ENCODE peak calls at places on chromosomes 16 and 17, in four cellular contexts. One of them, this sample, is unnamed.

GRCh38 chr17:71682174-71682494 is 438.7 kb upstream of the SOX9 start:
- DNase-seq in activated T-cell treated with anti-CD3 and anti-CD28 coated beads for 24 hours: no peak
- DNase-seq in epithelial cell of esophagus: no peak
- DNase-seq in SHP77 treated with DMSO at 0.1 percent for 48 hours: no peak
- DNase-seq in this sample: no peak

GRCh38 chr17:9022553-9023388 is 1.5 kb downstream of the NTN1 start:
- DNase-seq in epithelial cell of esophagus: peak; percentile 31
- DNase-seq in SHP77 treated with DMSO at 0.1 percent for 48 hours: no peak
- DNase-seq in activated T-cell treated with anti-CD3 and anti-CD28 coated beads for 24 hours: no peak
- DNase-seq in this sample: no peak

GRCh38 chr16:3953728-3954410 is 73.4 kb upstream of the CREBBP start:
- DNase-seq in activated T-cell treated with anti-CD3 and anti-CD28 coated beads for 24 hours: no peak
- DNase-seq in SHP77 treated with DMSO at 0.1 percent for 48 hours: no peak
- DNase-seq in epithelial cell of esophagus: no peak
- DNase-seq in this sample: no peak

GRCh38 chr17:81741049-81741593 is 29.0 kb downstream of the SLC25A10 start:
- DNase-seq in epithelial cell of esophagus: no peak
- DNase-seq in activated T-cell treated with anti-CD3 and anti-CD28 coated beads for 24 hours: no peak
- DNase-seq in SHP77 treated with DMSO at 0.1 percent for 48 hours: no peak
- DNase-seq in this sample: no peak

GRCh38 chr16:88784856-88785105 is 239 bp downstream of the PIEZO1 start:
- DNase-seq in activated T-cell treated with anti-CD3 and anti-CD28 coated beads for 24 hours: no peak
- DNase-seq in SHP77 treated with DMSO at 0.1 percent for 48 hours: no peak
- DNase-seq in epithelial cell of esophagus: no peak
- DNase-seq in this sample: no peak

GRCh38 chr16:81786321-81786720 is 7.2 kb downstream of the PLCG2 start:
- DNase-seq in epithelial cell of esophagus: peak; percentile 87
- DNase-seq in activated T-cell treated with anti-CD3 and anti-CD28 coated beads for 24 hours: no peak
- DNase-seq in SHP77 treated with DMSO at 0.1 percent for 48 hours: no peak
- DNase-seq in this sample: no peak

GRCh38 chr16:23030001-23030400 is 119.3 kb downstream of the USP31 start:
- DNase-seq in activated T-cell treated with anti-CD3 and anti-CD28 coated beads for 24 hours: no peak
- DNase-seq in SHP77 treated with DMSO at 0.1 percent for 48 hours: no peak
- DNase-seq in epithelial cell of esophagus: no peak
- DNase-seq in this sample: no peak

GRCh38 chr17:2705263-2705662 is 6.3 kb downstream of the CLUH start:
- DNase-seq in SHP77 treated with DMSO at 0.1 percent for 48 hours: no peak
- DNase-seq in activated T-cell treated with anti-CD3 and anti-CD28 coated beads for 24 hours: no peak
- DNase-seq in epithelial cell of esophagus: no peak
- DNase-seq in this sample: no peak

GRCh38 chr16:2748757-2749455 is 3.5 kb upstream of the SRRM2 start:
- DNase-seq in SHP77 treated with DMSO at 0.1 percent for 48 hours: peak; percentile 44
- DNase-seq in epithelial cell of esophagus: no peak
- DNase-seq in activated T-cell treated with anti-CD3 and anti-CD28 coated beads for 24 hours: no peak
- DNase-seq in this sample: no peak

GRCh38 chr17:74859439-74860228 is at the start of gene GRIN2C:
- DNase-seq in SHP77 treated with DMSO at 0.1 percent for 48 hours: no peak
- DNase-seq in epithelial cell of esophagus: no peak
- DNase-seq in activated T-cell treated with anti-CD3 and anti-CD28 coated beads for 24 hours: no peak
- DNase-seq in this sample: no peak

GRCh38 chr16:19203374-19203966 is 35.4 kb downstream of the SYT17 start:
- DNase-seq in activated T-cell treated with anti-CD3 and anti-CD28 coated beads for 24 hours: no peak
- DNase-seq in SHP77 treated with DMSO at 0.1 percent for 48 hours: no peak
- DNase-seq in epithelial cell of esophagus: no peak
- DNase-seq in this sample: no peak

GRCh38 chr16:86893513-86893912 is 315.2 kb downstream of the FOXL1 start:
- DNase-seq in activated T-cell treated with anti-CD3 and anti-CD28 coated beads for 24 hours: no peak
- DNase-seq in SHP77 treated with DMSO at 0.1 percent for 48 hours: no peak
- DNase-seq in epithelial cell of esophagus: no peak
- DNase-seq in this sample: no peak

GRCh38 chr16:27113341-27113841 is 46.7 kb downstream of the C16orf82 start:
- DNase-seq in activated T-cell treated with anti-CD3 and anti-CD28 coated beads for 24 hours: no peak
- DNase-seq in SHP77 treated with DMSO at 0.1 percent for 48 hours: no peak
- DNase-seq in epithelial cell of esophagus: no peak
- DNase-seq in this sample: no peak

GRCh38 chr17:45848405-45848804 is 3.7 kb downstream of the SPPL2C start:
- DNase-seq in activated T-cell treated with anti-CD3 and anti-CD28 coated beads for 24 hours: no peak
- DNase-seq in epithelial cell of esophagus: no peak
- DNase-seq in SHP77 treated with DMSO at 0.1 percent for 48 hours: peak; percentile 32
- DNase-seq in this sample: no peak

GRCh38 chr16:88713568-88714419 is 7.5 kb downstream of the CTU2 start:
- DNase-seq in activated T-cell treated with anti-CD3 and anti-CD28 coated beads for 24 hours: no peak
- DNase-seq in epithelial cell of esophagus: peak; percentile 62
- DNase-seq in SHP77 treated with DMSO at 0.1 percent for 48 hours: no peak
- DNase-seq in this sample: no peak

GRCh38 chr17:67759355-67760171 is 41.8 kb downstream of the NOL11 start:
- DNase-seq in activated T-cell treated with anti-CD3 and anti-CD28 coated beads for 24 hours: no peak
- DNase-seq in SHP77 treated with DMSO at 0.1 percent for 48 hours: no peak
- DNase-seq in epithelial cell of esophagus: no peak
- DNase-seq in this sample: no peak

GRCh38 chr16:84370723-84371552 is 2.6 kb downstream of the ATP2C2 start:
- DNase-seq in SHP77 treated with DMSO at 0.1 percent for 48 hours: no peak
- DNase-seq in epithelial cell of esophagus: no peak
- DNase-seq in activated T-cell treated with anti-CD3 and anti-CD28 coated beads for 24 hours: no peak
- DNase-seq in this sample: no peak

GRCh38 chr16:30697264-30698138 is 1.5 kb upstream of the SRCAP start:
- DNase-seq in SHP77 treated with DMSO at 0.1 percent for 48 hours: peak; percentile 93
- DNase-seq in activated T-cell treated with anti-CD3 and anti-CD28 coated beads for 24 hours: no peak
- DNase-seq in epithelial cell of esophagus: no peak
- DNase-seq in this sample: no peak

GRCh38 chr16:81921873-81922584 is 89.2 kb downstream of the SDR42E1 start:
- DNase-seq in activated T-cell treated with anti-CD3 and anti-CD28 coated beads for 24 hours: no peak
- DNase-seq in epithelial cell of esophagus: no peak
- DNase-seq in SHP77 treated with DMSO at 0.1 percent for 48 hours: no peak
- DNase-seq in this sample: no peak

GRCh38 chr16:85057212-85057889 is 29.8 kb downstream of the KIAA0513 start:
- DNase-seq in activated T-cell treated with anti-CD3 and anti-CD28 coated beads for 24 hours: no peak
- DNase-seq in epithelial cell of esophagus: no peak
- DNase-seq in SHP77 treated with DMSO at 0.1 percent for 48 hours: no peak
- DNase-seq in this sample: no peak

GRCh38 chr17:27541326-27542023 is 85.2 kb downstream of the KSR1 start:
- DNase-seq in activated T-cell treated with anti-CD3 and anti-CD28 coated beads for 24 hours: no peak
- DNase-seq in epithelial cell of esophagus: no peak
- DNase-seq in SHP77 treated with DMSO at 0.1 percent for 48 hours: no peak
- DNase-seq in this sample: no peak

GRCh38 chr16:57023541-57024249 is 34.3 kb downstream of the NLRC5 start:
- DNase-seq in SHP77 treated with DMSO at 0.1 percent for 48 hours: no peak
- DNase-seq in activated T-cell treated with anti-CD3 and anti-CD28 coated beads for 24 hours: peak; percentile 57
- DNase-seq in epithelial cell of esophagus: no peak
- DNase-seq in this sample: peak; percentile 37

GRCh38 chr17:64781394-64781793 is 119.3 kb upstream of the SMURF2 start:
- DNase-seq in activated T-cell treated with anti-CD3 and anti-CD28 coated beads for 24 hours: peak; percentile 35
- DNase-seq in epithelial cell of esophagus: peak; percentile 53
- DNase-seq in SHP77 treated with DMSO at 0.1 percent for 48 hours: no peak
- DNase-seq in this sample: peak; percentile 46

GRCh38 chr17:61770752-61771533 is 92.4 kb downstream of the BRIP1 start:
- DNase-seq in activated T-cell treated with anti-CD3 and anti-CD28 coated beads for 24 hours: no peak
- DNase-seq in SHP77 treated with DMSO at 0.1 percent for 48 hours: no peak
- DNase-seq in epithelial cell of esophagus: peak; percentile 17
- DNase-seq in this sample: no peak

GRCh38 chr16:2286550-2286949 is 18.6 kb upstream of the RNPS1 start:
- DNase-seq in epithelial cell of esophagus: no peak
- DNase-seq in activated T-cell treated with anti-CD3 and anti-CD28 coated beads for 24 hours: no peak
- DNase-seq in SHP77 treated with DMSO at 0.1 percent for 48 hours: no peak
- DNase-seq in this sample: no peak

GRCh38 chr16:66376114-66376513 is 9.6 kb downstream of the CDH5 start:
- DNase-seq in activated T-cell treated with anti-CD3 and anti-CD28 coated beads for 24 hours: no peak
- DNase-seq in SHP77 treated with DMSO at 0.1 percent for 48 hours: no peak
- DNase-seq in epithelial cell of esophagus: no peak
- DNase-seq in this sample: no peak

GRCh38 chr16:3729161-3730112 is 12.1 kb upstream of the TRAP1 start:
- DNase-seq in activated T-cell treated with anti-CD3 and anti-CD28 coated beads for 24 hours: no peak
- DNase-seq in SHP77 treated with DMSO at 0.1 percent for 48 hours: no peak
- DNase-seq in epithelial cell of esophagus: no peak
- DNase-seq in this sample: no peak

GRCh38 chr16:54847207-54847606 is 83.5 kb upstream of the IRX5 start:
- DNase-seq in SHP77 treated with DMSO at 0.1 percent for 48 hours: peak; percentile 58
- DNase-seq in epithelial cell of esophagus: peak; percentile 100
- DNase-seq in activated T-cell treated with anti-CD3 and anti-CD28 coated beads for 24 hours: no peak
- DNase-seq in this sample: no peak

GRCh38 chr17:71187145-71187878 is 933.5 kb upstream of the SOX9 start:
- DNase-seq in SHP77 treated with DMSO at 0.1 percent for 48 hours: no peak
- DNase-seq in activated T-cell treated with anti-CD3 and anti-CD28 coated beads for 24 hours: no peak
- DNase-seq in epithelial cell of esophagus: peak; percentile 67
- DNase-seq in this sample: no peak

GRCh38 chr16:65641049-65641448 is 519.2 kb upstream of the CDH11 start:
- DNase-seq in SHP77 treated with DMSO at 0.1 percent for 48 hours: no peak
- DNase-seq in epithelial cell of esophagus: no peak
- DNase-seq in activated T-cell treated with anti-CD3 and anti-CD28 coated beads for 24 hours: no peak
- DNase-seq in this sample: no peak

GRCh38 chr16:84806256-84806889 is 13.4 kb upstream of the CRISPLD2 start:
- DNase-seq in SHP77 treated with DMSO at 0.1 percent for 48 hours: peak; percentile 86
- DNase-seq in activated T-cell treated with anti-CD3 and anti-CD28 coated beads for 24 hours: no peak
- DNase-seq in epithelial cell of esophagus: no peak
- DNase-seq in this sample: no peak

GRCh38 chr16:3590736-3591435 is 13.7 kb upstream of the NLRC3 start:
- DNase-seq in activated T-cell treated with anti-CD3 and anti-CD28 coated beads for 24 hours: no peak
- DNase-seq in SHP77 treated with DMSO at 0.1 percent for 48 hours: no peak
- DNase-seq in epithelial cell of esophagus: peak; percentile 64
- DNase-seq in this sample: no peak

GRCh38 chr17:15171433-15172047 is 93.6 kb downstream of the PMP22 start:
- DNase-seq in epithelial cell of esophagus: peak; percentile 65
- DNase-seq in activated T-cell treated with anti-CD3 and anti-CD28 coated beads for 24 hours: peak; percentile 6
- DNase-seq in SHP77 treated with DMSO at 0.1 percent for 48 hours: peak; percentile 18
- DNase-seq in this sample: peak; percentile 24

GRCh38 chr17:46876353-46876887 is 25.0 kb downstream of the WNT9B start:
- DNase-seq in activated T-cell treated with anti-CD3 and anti-CD28 coated beads for 24 hours: no peak
- DNase-seq in SHP77 treated with DMSO at 0.1 percent for 48 hours: no peak
- DNase-seq in epithelial cell of esophagus: peak; percentile 72
- DNase-seq in this sample: no peak

GRCh38 chr16:17269434-17269833 is 201.3 kb downstream of the XYLT1 start:
- DNase-seq in epithelial cell of esophagus: no peak
- DNase-seq in activated T-cell treated with anti-CD3 and anti-CD28 coated beads for 24 hours: no peak
- DNase-seq in SHP77 treated with DMSO at 0.1 percent for 48 hours: no peak
- DNase-seq in this sample: no peak

GRCh38 chr17:17626151-17626805 is 34.8 kb upstream of the PEMT start:
- DNase-seq in epithelial cell of esophagus: no peak
- DNase-seq in SHP77 treated with DMSO at 0.1 percent for 48 hours: no peak
- DNase-seq in activated T-cell treated with anti-CD3 and anti-CD28 coated beads for 24 hours: no peak
- DNase-seq in this sample: no peak

This sample was measured in T-helper 2 cell.